ENCODE peak calls at places on chromosomes 3 and 15, in nine cellular contexts. C, R, H, M, E, V, Z, D and K are unnamed samples.

GRCh38 chr3:46948830-46949671 is 27.5 kb downstream of the CCDC12 start:
- DNase-seq in C (no peak), R (no peak), H (peak; percentile 65), M (no peak), E (peak; percentile 65), V (peak; percentile 65), Z (peak; percentile 43), D (peak; percentile 60), K (no peak)

GRCh38 chr15:23857028-23857641 is 170.0 kb upstream of the NDN start:
- DNase-seq in C (peak; percentile 30), R (no peak), H (peak; percentile 50), M (peak; percentile 61), E (peak; percentile 63), V (no peak), Z (peak; percentile 16), D (peak; percentile 56), K (peak; percentile 48)

GRCh38 chr3:187368251-187368733 is at the start of gene RTP4:
- DNase-seq in C (no peak), R (no peak), H (no peak), M (peak; percentile 22), E (no peak), V (no peak), Z (no peak), D (no peak), K (no peak)

GRCh38 chr3:9552252-9552999 is 1.2 kb downstream of the LHFPL4 start:
- DNase-seq in C (peak; percentile 91), R (no peak), H (peak; percentile 16), M (no peak), E (peak; percentile 49), V (no peak), Z (peak; percentile 78), D (peak; percentile 51), K (peak; percentile 52)

GRCh38 chr3:46922871-46923558 is 45.5 kb downstream of the PTH1R start:
- DNase-seq in C (no peak), R (peak; percentile 54), H (peak; percentile 1), M (no peak), E (no peak), V (peak; percentile 53), Z (no peak), D (no peak), K (no peak)

GRCh38 chr15:92883643-92884458 is 16.3 kb upstream of the CHD2 start:
- DNase-seq in C (no peak), R (no peak), H (no peak), M (no peak), E (peak; percentile 76), V (no peak), Z (no peak), D (no peak), K (no peak)

GRCh38 chr3:136792931-136793330 is 26.0 kb upstream of the SLC35G2 start:
- DNase-seq in C (no peak), R (no peak), H (no peak), M (no peak), E (no peak), V (no peak), Z (no peak), D (no peak), K (no peak)

GRCh38 chr3:196322-197153 is at the start of gene CHL1:
- DNase-seq in C (peak; percentile 82), R (peak; percentile 57), H (no peak), M (no peak), E (no peak), V (peak; percentile 64), Z (no peak), D (no peak), K (peak; percentile 55)

GRCh38 chr3:47476644-47477199 is 981 bp upstream of the SCAP start:
- DNase-seq in C (no peak), R (no peak), H (peak; percentile 11), M (no peak), E (no peak), V (no peak), Z (no peak), D (no peak), K (no peak)

GRCh38 chr15:32042269-32042996 is 12.1 kb downstream of the CHRNA7 start:
- DNase-seq in C (peak; percentile 51), R (no peak), H (no peak), M (no peak), E (no peak), V (no peak), Z (peak; percentile 7), D (no peak), K (no peak)

GRCh38 chr3:4977889-4978258 is 1.4 kb upstream of the BHLHE40 start:
- DNase-seq in C (no peak), R (no peak), H (no peak), M (no peak), E (no peak), V (no peak), Z (no peak), D (no peak), K (no peak)

GRCh38 chr3:123143669-123144411 is 57.9 kb upstream of the SEC22A start:
- DNase-seq in C (no peak), R (peak; percentile 26), H (no peak), M (no peak), E (no peak), V (no peak), Z (no peak), D (no peak), K (no peak)

GRCh38 chr3:58249358-58250092 is 11.9 kb downstream of the ABHD6 start:
- DNase-seq in C (no peak), R (no peak), H (peak; percentile 81), M (no peak), E (no peak), V (no peak), Z (no peak), D (peak; percentile 63), K (no peak)

GRCh38 chr3:125163739-125164601 is 48.6 kb downstream of the SLC12A8 start:
- DNase-seq in C (no peak), R (no peak), H (peak; percentile 39), M (no peak), E (peak; percentile 27), V (no peak), Z (no peak), D (peak; percentile 71), K (no peak)

GRCh38 chr3:108510496-108510895 is at the start of gene MYH15:
- DNase-seq in C (no peak), R (no peak), H (no peak), M (no peak), E (no peak), V (no peak), Z (no peak), D (no peak), K (no peak)

GRCh38 chr3:122697952-122698625 is 17.4 kb downstream of the PARP14 start:
- DNase-seq in C (no peak), R (no peak), H (no peak), M (no peak), E (peak; percentile 5), V (no peak), Z (no peak), D (no peak), K (no peak)

GRCh38 chr15:101024709-101025108 is 105.6 kb downstream of the LRRK1 start:
- DNase-seq in C (no peak), R (peak; percentile 50), H (peak; percentile 5), M (no peak), E (no peak), V (peak; percentile 63), Z (no peak), D (peak; percentile 11), K (peak; percentile 8)

GRCh38 chr15:38954090-38954489 is 389.5 kb upstream of the RASGRP1 start:
- DNase-seq in C (no peak), R (no peak), H (no peak), M (no peak), E (no peak), V (no peak), Z (no peak), D (no peak), K (no peak)

GRCh38 chr15:43360821-43361220 is 10.0 kb downstream of the ZSCAN29 start:
- DNase-seq in C (no peak), R (no peak), H (no peak), M (no peak), E (no peak), V (no peak), Z (no peak), D (no peak), K (no peak)

GRCh38 chr15:43361313-43361903 is 9.4 kb downstream of the ZSCAN29 start:
- DNase-seq in C (no peak), R (no peak), H (no peak), M (no peak), E (no peak), V (no peak), Z (no peak), D (no peak), K (no peak)
- H3K4me3 ChIP-seq in C (peak overlapping the region; percentile 23), R (no peak overlapping the region), H (no peak overlapping the region), M (no peak overlapping the region), E (no peak overlapping the region), V (no peak overlapping the region), Z (no peak overlapping the region), D (no peak overlapping the region), K (no peak overlapping the region)

DNA sequence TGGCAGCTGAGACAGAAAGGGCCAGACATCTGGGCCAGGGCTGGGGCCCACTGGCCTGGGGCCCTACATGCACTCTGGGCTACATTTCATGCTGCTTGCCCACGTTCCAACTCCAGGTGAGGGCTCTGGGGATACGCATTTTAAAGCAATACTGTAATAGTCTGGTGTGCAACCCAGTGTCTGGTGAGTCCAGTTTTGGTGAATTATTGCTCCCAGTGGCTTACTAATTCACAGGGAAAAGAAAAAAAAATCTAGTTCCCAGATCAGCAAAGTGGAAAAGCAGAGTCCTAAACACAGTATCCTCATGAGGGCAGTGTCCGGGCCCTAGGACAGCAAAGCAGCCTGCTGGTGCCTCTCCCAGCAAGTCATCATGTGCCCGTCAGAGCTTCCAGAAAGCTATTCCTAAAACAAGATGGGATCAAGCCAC is 82.4 kb downstream of the CCNL1 start:
- DNase-seq in C (no peak), R (no peak), H (no peak), M (no peak), E (peak; percentile 19), V (no peak), Z (no peak), D (peak; percentile 4), K (no peak)
- TF ChIP-seq CTCF in C (no peak), R (no peak), H (no peak), M (no peak), E (no peak), V (no peak), Z (peak; percentile 24), D (no peak), K (no peak)

GRCh38 chr3:98770261-98771039 is 7.3 kb downstream of the ST3GAL6 start:
- DNase-seq in C (no peak), R (no peak), H (peak; percentile 53), M (peak; percentile 31), E (no peak), V (no peak), Z (no peak), D (peak; percentile 69), K (no peak)
- TF ChIP-seq EP300 in C (no peak), R (no peak), H (no peak), M (peak; percentile 30), E (no peak), V (no peak), Z (no peak), D (no peak), K (no peak)

DNA sequence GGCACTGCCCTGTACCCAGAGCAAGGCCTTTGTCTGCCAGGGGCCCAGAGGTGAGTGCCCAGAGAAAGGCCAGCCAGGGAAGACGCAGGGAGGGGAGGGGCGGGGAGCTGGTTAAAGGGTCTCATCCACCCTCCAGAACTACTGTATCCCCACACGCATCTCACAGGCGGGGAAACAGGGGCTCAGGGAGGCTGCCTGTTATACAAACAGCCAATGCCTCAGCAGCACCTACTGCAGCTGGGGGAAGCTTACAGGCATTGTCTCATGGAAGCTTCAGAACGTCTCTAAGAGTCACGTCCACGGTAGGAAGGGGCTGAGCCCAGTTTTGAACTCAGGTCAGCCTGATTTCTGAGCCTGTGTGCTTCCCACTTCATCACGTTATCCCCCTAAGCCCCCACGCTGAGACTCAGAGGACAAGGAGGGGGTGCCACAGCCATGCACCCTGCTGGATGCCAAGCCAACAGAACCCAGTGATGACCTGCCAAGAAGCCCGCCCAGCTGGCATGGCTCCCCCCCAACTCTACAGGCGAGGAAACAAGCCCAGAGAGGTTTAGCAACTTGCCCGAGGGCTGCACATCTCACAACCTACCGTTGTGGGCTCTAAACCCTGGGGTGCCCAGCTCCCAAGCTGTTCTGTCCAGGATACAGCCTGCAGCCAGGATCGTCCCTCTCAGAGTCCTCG is 54.5 kb downstream of the IQSEC1 start:
- DNase-seq in C (no peak), R (peak; percentile 63), H (peak; percentile 5), M (no peak), E (no peak), V (no peak), Z (no peak), D (no peak), K (no peak)
- H3K4me3 ChIP-seq in C (no peak overlapping the region), R (peak overlapping the region; percentile 26), H (no peak overlapping the region), M (no peak overlapping the region), E (no peak overlapping the region), V (peak overlapping the region; percentile 30), Z (no peak overlapping the region), D (no peak overlapping the region), K (no peak overlapping the region)